ENCODE peak calls at places on chromosomes 12 and 14, in eight cellular contexts. One of them, this sample, is unnamed.
A peak's percentile ranks its signal among the peaks of the same experiment; 100 is the strongest.

GRCh38 chr12:51269174-51270066 is 795 bp downstream of the SMAGP start:
- DNase-seq in tibial nerve: no peak
- DNase-seq in sigmoid colon: no peak
- DNase-seq in uterus: no peak
- DNase-seq in Peyer's patch: peak; percentile 86
- DNase-seq in ovary: peak; percentile 25
- DNase-seq in HepG2: peak; percentile 54
- DNase-seq in IMR-90: no peak
- DNase-seq in this sample: peak; percentile 44

GRCh38 chr14:60984225-60984624 is 3.2 kb downstream of the SLC38A6 start:
- DNase-seq in HepG2: no peak
- DNase-seq in Peyer's patch: no peak
- DNase-seq in uterus: no peak
- DNase-seq in tibial nerve: no peak
- DNase-seq in sigmoid colon: no peak
- DNase-seq in IMR-90: no peak
- DNase-seq in ovary: no peak
- DNase-seq in this sample: no peak

GRCh38 chr12:10701226-10701681 is 21.9 kb downstream of the YBX3 start:
- DNase-seq in IMR-90: no peak
- DNase-seq in ovary: no peak
- DNase-seq in Peyer's patch: no peak
- DNase-seq in tibial nerve: no peak
- DNase-seq in HepG2: no peak
- DNase-seq in sigmoid colon: no peak
- DNase-seq in uterus: no peak
- DNase-seq in this sample: no peak

GRCh38 chr14:65352964-65353530 is 59.5 kb upstream of the FUT8 start:
- DNase-seq in HepG2: no peak
- DNase-seq in IMR-90: no peak
- DNase-seq in sigmoid colon: no peak
- DNase-seq in ovary: no peak
- DNase-seq in Peyer's patch: no peak
- DNase-seq in uterus: no peak
- DNase-seq in tibial nerve: no peak
- DNase-seq in this sample: no peak

GRCh38 chr14:49641697-49642129 is 6.7 kb upstream of the DNAAF2 start:
- DNase-seq in IMR-90: peak; percentile 48
- DNase-seq in tibial nerve: no peak
- DNase-seq in Peyer's patch: peak; percentile 67
- DNase-seq in HepG2: peak; percentile 96
- DNase-seq in sigmoid colon: no peak
- DNase-seq in ovary: no peak
- DNase-seq in uterus: no peak
- DNase-seq in this sample: peak; percentile 42

GRCh38 chr12:76890407-76891143 is 11.8 kb upstream of the CSRP2 start:
- DNase-seq in HepG2: no peak
- DNase-seq in IMR-90: no peak
- DNase-seq in Peyer's patch: no peak
- DNase-seq in sigmoid colon: no peak
- DNase-seq in uterus: no peak
- DNase-seq in tibial nerve: no peak
- DNase-seq in ovary: no peak
- DNase-seq in this sample: no peak

GRCh38 chr14:32667287-32667686 is 271.4 kb upstream of the NPAS3 start:
- DNase-seq in Peyer's patch: no peak
- DNase-seq in tibial nerve: no peak
- DNase-seq in sigmoid colon: no peak
- DNase-seq in HepG2: no peak
- DNase-seq in uterus: no peak
- DNase-seq in ovary: no peak
- DNase-seq in IMR-90: no peak
- DNase-seq in this sample: no peak

GRCh38 chr12:9204380-9204779 is 3.8 kb downstream of the PZP start:
- DNase-seq in uterus: no peak
- DNase-seq in Peyer's patch: no peak
- DNase-seq in HepG2: no peak
- DNase-seq in ovary: no peak
- DNase-seq in tibial nerve: no peak
- DNase-seq in sigmoid colon: no peak
- DNase-seq in IMR-90: no peak
- DNase-seq in this sample: no peak

GRCh38 chr14:73273799-73274198 is 36.5 kb downstream of the PAPLN start:
- DNase-seq in Peyer's patch: no peak
- DNase-seq in tibial nerve: no peak
- DNase-seq in ovary: no peak
- DNase-seq in sigmoid colon: no peak
- DNase-seq in HepG2: no peak
- DNase-seq in uterus: no peak
- DNase-seq in IMR-90: no peak
- DNase-seq in this sample: no peak

GRCh38 chr12:86234309-86234708 is 21.9 kb downstream of the MGAT4C start:
- DNase-seq in sigmoid colon: no peak
- DNase-seq in Peyer's patch: no peak
- DNase-seq in ovary: no peak
- DNase-seq in uterus: no peak
- DNase-seq in tibial nerve: no peak
- DNase-seq in HepG2: no peak
- DNase-seq in IMR-90: no peak
- DNase-seq in this sample: no peak

GRCh38 chr12:71702590-71702989 is 16.7 kb downstream of the TMEM19 start:
- DNase-seq in uterus: no peak
- DNase-seq in sigmoid colon: no peak
- DNase-seq in HepG2: no peak
- DNase-seq in IMR-90: peak; percentile 41
- DNase-seq in tibial nerve: no peak
- DNase-seq in ovary: no peak
- DNase-seq in Peyer's patch: no peak
- DNase-seq in this sample: no peak

GRCh38 chr14:38285962-38286361 is 30.1 kb upstream of the CLEC14A start:
- DNase-seq in ovary: no peak
- DNase-seq in tibial nerve: no peak
- DNase-seq in uterus: no peak
- DNase-seq in IMR-90: no peak
- DNase-seq in HepG2: no peak
- DNase-seq in sigmoid colon: no peak
- DNase-seq in Peyer's patch: no peak
- DNase-seq in this sample: no peak

GRCh38 chr12:42485823-42486222 is 103.7 kb downstream of the PRICKLE1 start:
- DNase-seq in IMR-90: no peak
- DNase-seq in Peyer's patch: no peak
- DNase-seq in ovary: no peak
- DNase-seq in HepG2: no peak
- DNase-seq in sigmoid colon: no peak
- DNase-seq in tibial nerve: no peak
- DNase-seq in uterus: no peak
- DNase-seq in this sample: no peak

GRCh38 chr12:48618541-48618940 is 48.7 kb upstream of the LALBA start:
- DNase-seq in IMR-90: peak; percentile 72
- DNase-seq in sigmoid colon: peak; percentile 80
- DNase-seq in ovary: peak; percentile 71
- DNase-seq in HepG2: peak; percentile 58
- DNase-seq in uterus: peak; percentile 66
- DNase-seq in Peyer's patch: peak; percentile 57
- DNase-seq in tibial nerve: peak; percentile 39
- DNase-seq in this sample: peak; percentile 63

GRCh38 chr12:48613321-48613720 is 43.5 kb upstream of the LALBA start:
- DNase-seq in tibial nerve: no peak
- DNase-seq in ovary: no peak
- DNase-seq in IMR-90: no peak
- DNase-seq in sigmoid colon: no peak
- DNase-seq in uterus: no peak
- DNase-seq in Peyer's patch: no peak
- DNase-seq in HepG2: no peak
- DNase-seq in this sample: no peak

GRCh38 chr12:48615681-48616080 is 45.8 kb upstream of the LALBA start:
- DNase-seq in sigmoid colon: no peak
- DNase-seq in IMR-90: no peak
- DNase-seq in tibial nerve: no peak
- DNase-seq in HepG2: no peak
- DNase-seq in ovary: no peak
- DNase-seq in Peyer's patch: no peak
- DNase-seq in uterus: no peak
- DNase-seq in this sample: no peak
- H3K27ac ChIP-seq in sigmoid colon: no peak overlapping the region
- H3K27ac ChIP-seq in IMR-90: no peak overlapping the region
- H3K27ac ChIP-seq in tibial nerve: no peak overlapping the region
- H3K27ac ChIP-seq in HepG2: no peak overlapping the region
- H3K27ac ChIP-seq in ovary: no peak overlapping the region
- H3K27ac ChIP-seq in Peyer's patch: no peak overlapping the region
- H3K27ac ChIP-seq in uterus: no peak overlapping the region
- H3K27ac ChIP-seq in this sample: no peak overlapping the region

GRCh38 chr12:53722450-53723041 is 4.7 kb downstream of the CALCOCO1 start:
- DNase-seq in tibial nerve: no peak
- DNase-seq in HepG2: no peak
- DNase-seq in Peyer's patch: no peak
- DNase-seq in uterus: no peak
- DNase-seq in sigmoid colon: peak; percentile 6
- DNase-seq in ovary: no peak
- DNase-seq in IMR-90: peak; percentile 82
- DNase-seq in this sample: no peak
- TF ChIP-seq CTCF in tibial nerve: no peak
- TF ChIP-seq CTCF in HepG2: no peak
- TF ChIP-seq CTCF in Peyer's patch: no peak
- TF ChIP-seq CTCF in uterus: no peak
- TF ChIP-seq CTCF in sigmoid colon: no peak
- TF ChIP-seq CTCF in ovary: no peak
- TF ChIP-seq CTCF in IMR-90: no peak
- TF ChIP-seq CTCF in this sample: no peak

GRCh38 chr12:111425655-111426054 is 19.9 kb downstream of the SH2B3 start:
- DNase-seq in tibial nerve: no peak
- DNase-seq in sigmoid colon: no peak
- DNase-seq in HepG2: no peak
- DNase-seq in uterus: no peak
- DNase-seq in ovary: no peak
- DNase-seq in Peyer's patch: no peak
- DNase-seq in IMR-90: peak; percentile 39
- DNase-seq in this sample: no peak
- TF ChIP-seq POLR2A in tibial nerve: no peak
- TF ChIP-seq POLR2A in sigmoid colon: no peak
- TF ChIP-seq POLR2A in HepG2: no peak
- TF ChIP-seq POLR2A in uterus: no peak
- TF ChIP-seq POLR2A in ovary: no peak
- TF ChIP-seq POLR2A in Peyer's patch: no peak
- TF ChIP-seq POLR2A in IMR-90: no peak
- TF ChIP-seq POLR2A in this sample: no peak

DNA sequence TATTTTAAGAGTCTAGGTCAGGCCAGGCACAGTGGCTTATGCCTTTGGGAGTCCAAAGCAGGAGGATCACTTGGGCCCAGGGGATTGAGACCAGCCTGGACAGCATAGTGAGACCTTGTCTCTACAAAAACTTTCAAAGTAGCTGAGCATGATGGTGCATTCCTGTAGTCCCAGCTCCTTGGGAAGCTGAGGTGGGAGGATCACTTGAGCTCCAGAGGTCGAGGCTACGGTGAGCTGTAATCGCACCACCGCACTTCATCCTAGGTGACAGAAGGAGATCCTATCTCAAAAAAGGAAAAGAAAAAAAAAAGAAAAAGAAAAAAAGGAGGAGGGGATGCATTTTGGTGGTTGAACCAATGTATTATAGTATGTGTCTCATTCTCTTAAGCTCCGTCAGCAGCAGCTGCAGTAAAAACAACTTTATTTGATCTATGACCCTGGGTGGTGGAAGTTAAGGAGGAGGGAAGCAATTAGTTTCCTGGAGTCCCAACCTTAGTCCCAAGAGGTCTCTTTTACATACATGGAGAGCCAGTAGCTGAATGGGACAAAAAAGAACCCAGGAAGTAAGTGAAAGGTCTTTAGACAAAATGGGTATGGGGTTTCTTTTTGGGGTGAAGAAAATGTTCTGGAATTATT is 26.7 kb upstream of the APOF start:
- DNase-seq in sigmoid colon: no peak
- DNase-seq in tibial nerve: no peak
- DNase-seq in Peyer's patch: no peak
- DNase-seq in HepG2: no peak
- DNase-seq in ovary: no peak
- DNase-seq in uterus: no peak
- DNase-seq in IMR-90: no peak
- DNase-seq in this sample: no peak
- H3K27ac ChIP-seq in sigmoid colon: no peak overlapping the region
- H3K27ac ChIP-seq in tibial nerve: no peak overlapping the region
- H3K27ac ChIP-seq in Peyer's patch: no peak overlapping the region
- H3K27ac ChIP-seq in HepG2: no peak overlapping the region
- H3K27ac ChIP-seq in ovary: no peak overlapping the region
- H3K27ac ChIP-seq in uterus: no peak overlapping the region
- H3K27ac ChIP-seq in IMR-90: no peak overlapping the region
- H3K27ac ChIP-seq in this sample: no peak overlapping the region

GRCh38 chr12:31586703-31587102 is 4.2 kb downstream of the DENND5B start:
- DNase-seq in HepG2: no peak
- DNase-seq in IMR-90: no peak
- DNase-seq in Peyer's patch: no peak
- DNase-seq in sigmoid colon: no peak
- DNase-seq in tibial nerve: no peak
- DNase-seq in uterus: no peak
- DNase-seq in ovary: no peak
- DNase-seq in this sample: no peak

GRCh38 chr12:31584782-31585181 is 6.2 kb downstream of the DENND5B start:
- DNase-seq in tibial nerve: no peak
- DNase-seq in HepG2: no peak
- DNase-seq in uterus: no peak
- DNase-seq in IMR-90: no peak
- DNase-seq in sigmoid colon: no peak
- DNase-seq in ovary: no peak
- DNase-seq in Peyer's patch: no peak
- DNase-seq in this sample: no peak

GRCh38 chr12:31583878-31584277 is 7.1 kb downstream of the DENND5B start:
- DNase-seq in tibial nerve: no peak
- DNase-seq in uterus: no peak
- DNase-seq in ovary: no peak
- DNase-seq in HepG2: no peak
- DNase-seq in Peyer's patch: no peak
- DNase-seq in sigmoid colon: no peak
- DNase-seq in IMR-90: no peak
- DNase-seq in this sample: no peak

GRCh38 chr12:31585895-31586294 is 5.0 kb downstream of the DENND5B start:
- DNase-seq in uterus: no peak
- DNase-seq in sigmoid colon: no peak
- DNase-seq in ovary: no peak
- DNase-seq in HepG2: no peak
- DNase-seq in tibial nerve: no peak
- DNase-seq in IMR-90: no peak
- DNase-seq in Peyer's patch: no peak
- DNase-seq in this sample: no peak

DNA sequence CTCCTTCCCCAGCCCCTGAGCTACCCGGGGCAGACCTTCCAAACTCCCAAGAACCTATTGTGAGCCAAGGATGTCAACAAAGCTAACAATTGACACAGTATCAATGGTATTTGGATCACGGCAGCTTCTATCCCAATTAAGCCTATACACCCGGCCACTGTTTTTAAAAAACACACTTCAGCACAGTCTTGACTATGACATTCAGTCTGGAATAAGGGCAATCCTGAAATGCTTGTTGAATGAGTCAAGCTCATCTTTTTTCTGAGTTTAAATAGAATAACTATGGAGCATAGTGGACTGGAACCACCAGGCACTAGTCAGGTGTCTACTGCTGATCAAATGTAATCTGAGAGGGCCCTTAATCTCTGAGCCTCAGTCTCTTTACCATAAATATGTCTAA is 5.7 kb downstream of the DENND5B start:
- DNase-seq in uterus: no peak
- DNase-seq in tibial nerve: no peak
- DNase-seq in IMR-90: peak; percentile 63
- DNase-seq in HepG2: no peak
- DNase-seq in sigmoid colon: no peak
- DNase-seq in Peyer's patch: no peak
- DNase-seq in ovary: no peak
- DNase-seq in this sample: no peak
- TF ChIP-seq CTCF in uterus: no peak
- TF ChIP-seq CTCF in tibial nerve: no peak
- TF ChIP-seq CTCF in IMR-90: no peak
- TF ChIP-seq CTCF in HepG2: no peak
- TF ChIP-seq CTCF in sigmoid colon: no peak
- TF ChIP-seq CTCF in Peyer's patch: no peak
- TF ChIP-seq CTCF in ovary: no peak
- TF ChIP-seq CTCF in this sample: no peak